ENCODE peak calls at places on chromosome 2, in eight cellular contexts. One of them, this sample, is unnamed.

GRCh38 chr2:232898592-232899541 is 28.8 kb downstream of the SNORC start:
- DNase-seq in epithelial cell of esophagus: peak
- DNase-seq in germinal center: no peak
- DNase-seq in stimulated activated CD8-positive, alpha-beta memory T cell treated with anti-CD3 and anti-CD28 coated beads, Interleukin-15, amount 100 ng/mL, for 24 hours: no peak
- DNase-seq in EL: no peak
- DNase-seq in NB4: no peak
- DNase-seq in ecto neural progenitor cell: no peak
- DNase-seq in endothelial cell: no peak
- DNase-seq in this sample: peak

GRCh38 chr2:152766908-152767307 is 48.5 kb downstream of the ARL6IP6 start:
- DNase-seq in endothelial cell: no peak
- DNase-seq in EL: peak
- DNase-seq in stimulated activated CD8-positive, alpha-beta memory T cell treated with anti-CD3 and anti-CD28 coated beads, Interleukin-15, amount 100 ng/mL, for 24 hours: no peak
- DNase-seq in epithelial cell of esophagus: no peak
- DNase-seq in germinal center: no peak
- DNase-seq in ecto neural progenitor cell: no peak
- DNase-seq in NB4: no peak
- DNase-seq in this sample: peak

GRCh38 chr2:111122631-111123421 is 2.1 kb downstream of the BCL2L11 start:
- DNase-seq in stimulated activated CD8-positive, alpha-beta memory T cell treated with anti-CD3 and anti-CD28 coated beads, Interleukin-15, amount 100 ng/mL, for 24 hours: no peak
- DNase-seq in endothelial cell: peak
- DNase-seq in epithelial cell of esophagus: peak
- DNase-seq in ecto neural progenitor cell: peak
- DNase-seq in EL: peak
- DNase-seq in germinal center: no peak
- DNase-seq in NB4: peak
- DNase-seq in this sample: peak

GRCh38 chr2:9837451-9837850 is 5.8 kb upstream of the TAF1B start:
- DNase-seq in germinal center: no peak
- DNase-seq in stimulated activated CD8-positive, alpha-beta memory T cell treated with anti-CD3 and anti-CD28 coated beads, Interleukin-15, amount 100 ng/mL, for 24 hours: no peak
- DNase-seq in EL: no peak
- DNase-seq in endothelial cell: no peak
- DNase-seq in epithelial cell of esophagus: peak
- DNase-seq in ecto neural progenitor cell: no peak
- DNase-seq in NB4: no peak
- DNase-seq in this sample: no peak

GRCh38 chr2:138712212-138712979 is 67.8 kb downstream of the NXPH2 start:
- DNase-seq in EL: peak
- DNase-seq in NB4: no peak
- DNase-seq in endothelial cell: no peak
- DNase-seq in ecto neural progenitor cell: no peak
- DNase-seq in germinal center: no peak
- DNase-seq in stimulated activated CD8-positive, alpha-beta memory T cell treated with anti-CD3 and anti-CD28 coated beads, Interleukin-15, amount 100 ng/mL, for 24 hours: no peak
- DNase-seq in epithelial cell of esophagus: no peak
- DNase-seq in this sample: peak

GRCh38 chr2:85160946-85161625 is 27.9 kb downstream of the TCF7L1 start:
- DNase-seq in ecto neural progenitor cell: no peak
- DNase-seq in germinal center: no peak
- DNase-seq in endothelial cell: no peak
- DNase-seq in stimulated activated CD8-positive, alpha-beta memory T cell treated with anti-CD3 and anti-CD28 coated beads, Interleukin-15, amount 100 ng/mL, for 24 hours: no peak
- DNase-seq in NB4: no peak
- DNase-seq in EL: no peak
- DNase-seq in epithelial cell of esophagus: no peak
- DNase-seq in this sample: peak

GRCh38 chr2:157934684-157935377 is 58.7 kb upstream of the ACVR1 start:
- DNase-seq in stimulated activated CD8-positive, alpha-beta memory T cell treated with anti-CD3 and anti-CD28 coated beads, Interleukin-15, amount 100 ng/mL, for 24 hours: no peak
- DNase-seq in ecto neural progenitor cell: no peak
- DNase-seq in EL: no peak
- DNase-seq in NB4: no peak
- DNase-seq in epithelial cell of esophagus: peak
- DNase-seq in germinal center: no peak
- DNase-seq in endothelial cell: no peak
- DNase-seq in this sample: no peak

GRCh38 chr2:199463000-199463692 is 5.4 kb upstream of the SATB2 start:
- DNase-seq in endothelial cell: peak
- DNase-seq in ecto neural progenitor cell: peak
- DNase-seq in epithelial cell of esophagus: peak
- DNase-seq in NB4: peak
- DNase-seq in stimulated activated CD8-positive, alpha-beta memory T cell treated with anti-CD3 and anti-CD28 coated beads, Interleukin-15, amount 100 ng/mL, for 24 hours: no peak
- DNase-seq in germinal center: peak
- DNase-seq in EL: peak
- DNase-seq in this sample: peak

GRCh38 chr2:231661422-231662027 is 46.8 kb upstream of the PTMA start:
- DNase-seq in NB4: peak
- DNase-seq in endothelial cell: no peak
- DNase-seq in germinal center: no peak
- DNase-seq in epithelial cell of esophagus: no peak
- DNase-seq in ecto neural progenitor cell: no peak
- DNase-seq in EL: no peak
- DNase-seq in stimulated activated CD8-positive, alpha-beta memory T cell treated with anti-CD3 and anti-CD28 coated beads, Interleukin-15, amount 100 ng/mL, for 24 hours: no peak
- DNase-seq in this sample: no peak

GRCh38 chr2:112840068-112840445 is 3.5 kb upstream of the IL1B start:
- DNase-seq in stimulated activated CD8-positive, alpha-beta memory T cell treated with anti-CD3 and anti-CD28 coated beads, Interleukin-15, amount 100 ng/mL, for 24 hours: no peak
- DNase-seq in endothelial cell: no peak
- DNase-seq in EL: peak
- DNase-seq in germinal center: no peak
- DNase-seq in ecto neural progenitor cell: no peak
- DNase-seq in NB4: no peak
- DNase-seq in epithelial cell of esophagus: no peak
- DNase-seq in this sample: peak

GRCh38 chr2:8202139-8202538 is 479.7 kb upstream of the ID2 start:
- DNase-seq in endothelial cell: no peak
- DNase-seq in epithelial cell of esophagus: no peak
- DNase-seq in ecto neural progenitor cell: no peak
- DNase-seq in stimulated activated CD8-positive, alpha-beta memory T cell treated with anti-CD3 and anti-CD28 coated beads, Interleukin-15, amount 100 ng/mL, for 24 hours: no peak
- DNase-seq in EL: no peak
- DNase-seq in NB4: no peak
- DNase-seq in germinal center: peak
- DNase-seq in this sample: no peak

GRCh38 chr2:199988176-199988575 is 32.8 kb downstream of the MAIP1 start:
- DNase-seq in EL: no peak
- DNase-seq in germinal center: no peak
- DNase-seq in NB4: no peak
- DNase-seq in stimulated activated CD8-positive, alpha-beta memory T cell treated with anti-CD3 and anti-CD28 coated beads, Interleukin-15, amount 100 ng/mL, for 24 hours: no peak
- DNase-seq in ecto neural progenitor cell: no peak
- DNase-seq in endothelial cell: peak
- DNase-seq in epithelial cell of esophagus: peak
- DNase-seq in this sample: peak

GRCh38 chr2:14941151-14941631 is 308.7 kb downstream of the LRATD1 start:
- DNase-seq in ecto neural progenitor cell: no peak
- DNase-seq in epithelial cell of esophagus: no peak
- DNase-seq in NB4: no peak
- DNase-seq in EL: no peak
- DNase-seq in germinal center: no peak
- DNase-seq in endothelial cell: no peak
- DNase-seq in stimulated activated CD8-positive, alpha-beta memory T cell treated with anti-CD3 and anti-CD28 coated beads, Interleukin-15, amount 100 ng/mL, for 24 hours: no peak
- DNase-seq in this sample: no peak

GRCh38 chr2:96927420-96928171 is 57.7 kb upstream of the SEMA4C start:
- DNase-seq in EL: peak
- DNase-seq in endothelial cell: no peak
- DNase-seq in NB4: no peak
- DNase-seq in ecto neural progenitor cell: no peak
- DNase-seq in germinal center: no peak
- DNase-seq in stimulated activated CD8-positive, alpha-beta memory T cell treated with anti-CD3 and anti-CD28 coated beads, Interleukin-15, amount 100 ng/mL, for 24 hours: no peak
- DNase-seq in epithelial cell of esophagus: peak
- DNase-seq in this sample: peak

GRCh38 chr2:195543063-195543462 is 114.0 kb upstream of the SLC39A10 start:
- DNase-seq in stimulated activated CD8-positive, alpha-beta memory T cell treated with anti-CD3 and anti-CD28 coated beads, Interleukin-15, amount 100 ng/mL, for 24 hours: no peak
- DNase-seq in EL: no peak
- DNase-seq in ecto neural progenitor cell: no peak
- DNase-seq in NB4: peak
- DNase-seq in germinal center: no peak
- DNase-seq in epithelial cell of esophagus: no peak
- DNase-seq in endothelial cell: no peak
- DNase-seq in this sample: no peak

GRCh38 chr2:215171826-215172225 is 33.4 kb upstream of the ABCA12 start:
- DNase-seq in ecto neural progenitor cell: no peak
- DNase-seq in endothelial cell: no peak
- DNase-seq in NB4: no peak
- DNase-seq in stimulated activated CD8-positive, alpha-beta memory T cell treated with anti-CD3 and anti-CD28 coated beads, Interleukin-15, amount 100 ng/mL, for 24 hours: no peak
- DNase-seq in germinal center: no peak
- DNase-seq in epithelial cell of esophagus: peak
- DNase-seq in EL: no peak
- DNase-seq in this sample: no peak

GRCh38 chr2:26847663-26848335 is at the start of gene DPYSL5:
- DNase-seq in ecto neural progenitor cell: peak
- DNase-seq in epithelial cell of esophagus: no peak
- DNase-seq in stimulated activated CD8-positive, alpha-beta memory T cell treated with anti-CD3 and anti-CD28 coated beads, Interleukin-15, amount 100 ng/mL, for 24 hours: no peak
- DNase-seq in germinal center: peak
- DNase-seq in EL: no peak
- DNase-seq in endothelial cell: peak
- DNase-seq in NB4: peak
- DNase-seq in this sample: no peak